ENCODE peak calls at places on chromosomes 7 and 10, in seven cellular contexts. C, M, Z, P, Y, H and O are unnamed samples.

GRCh38 chr10:73493781-73494180 is 2.0 kb downstream of the PPP3CB start:
- DNase-seq in M (no peak), Y (no peak), Z (no peak), P (peak; percentile 44), H (no peak), C (no peak), O (peak; percentile 40)

GRCh38 chr7:76506081-76506440 is 4.3 kb upstream of the UPK3B start:
- DNase-seq in M (no peak), H (no peak), P (no peak), Z (no peak), Y (no peak), C (no peak), O (no peak)

GRCh38 chr7:102268635-102269034 is 18.0 kb upstream of the SH2B2 start:
- DNase-seq in P (no peak), H (no peak), Y (no peak), Z (no peak), C (no peak), M (no peak), O (no peak)

GRCh38 chr7:128108641-128109423 is 77.6 kb upstream of the LRRC4 start:
- DNase-seq in Y (no peak), H (no peak), Z (no peak), P (no peak), C (no peak), M (no peak), O (no peak)

GRCh38 chr7:131555565-131556054 is 818 bp downstream of the PODXL start:
- DNase-seq in Y (no peak), C (no peak), H (no peak), P (no peak), Z (no peak), M (no peak), O (no peak)

GRCh38 chr10:88557659-88558058 is 25.5 kb downstream of the RNLS start:
- DNase-seq in C (no peak), H (no peak), M (no peak), P (peak; percentile 62), Y (no peak), Z (no peak), O (peak; percentile 79)

GRCh38 chr7:129188892-129189660 is 643 bp downstream of the SMO start:
- DNase-seq in M (no peak), P (peak; percentile 8), Z (no peak), C (no peak), H (peak; percentile 30), Y (no peak), O (no peak)

GRCh38 chr7:122887198-122887597 is 938 bp upstream of the CADPS2 start:
- DNase-seq in C (peak; percentile 69), Y (no peak), Z (no peak), H (peak; percentile 72), M (no peak), P (peak; percentile 73), O (peak; percentile 65)

GRCh38 chr7:6169805-6170520 is 102.5 kb downstream of the CYTH3 start:
- DNase-seq in C (no peak), Z (no peak), M (no peak), H (no peak), Y (no peak), P (no peak), O (no peak)

GRCh38 chr7:89623018-89623672 is 531.1 kb upstream of the STEAP1 start:
- DNase-seq in M (no peak), P (peak; percentile 6), C (no peak), Y (no peak), Z (no peak), H (peak; percentile 30), O (peak; percentile 30)

GRCh38 chr10:45476559-45476958 is 102.5 kb downstream of the ALOX5 start:
- DNase-seq in Y (no peak), P (no peak), H (no peak), M (no peak), Z (no peak), C (no peak), O (no peak)